ENCODE peak calls at places on chromosomes 16 and 17, in nine cellular contexts. One of them, this sample, is unnamed.
A peak's percentile ranks its signal among the peaks of the same experiment; 100 is the strongest.

GRCh38 chr16:84957792-84958191 is 53.5 kb downstream of the ZDHHC7 start:
- DNase-seq in astrocyte of the cerebellum: no peak
- DNase-seq in activated effector memory CD4-positive, alpha-beta T cell treated with anti-CD3 and anti-CD28 coated beads, Interleukin-2, amount 50 U/mL, for 16 hours: no peak
- DNase-seq in HFFc6: no peak
- DNase-seq in tibial artery: no peak
- DNase-seq in non-pigmented ciliary epithelial cell: no peak
- DNase-seq in activated CD4-positive, alpha-beta memory T cell treated with anti-CD3 and anti-CD28 coated beads for 36 hours: no peak
- DNase-seq in NCI-H2171: no peak
- DNase-seq in GM20000: no peak
- DNase-seq in this sample: no peak

GRCh38 chr16:48558269-48558915 is 51.6 kb downstream of the N4BP1 start:
- DNase-seq in astrocyte of the cerebellum: no peak
- DNase-seq in activated effector memory CD4-positive, alpha-beta T cell treated with anti-CD3 and anti-CD28 coated beads, Interleukin-2, amount 50 U/mL, for 16 hours: no peak
- DNase-seq in HFFc6: peak; percentile 23
- DNase-seq in tibial artery: no peak
- DNase-seq in non-pigmented ciliary epithelial cell: no peak
- DNase-seq in activated CD4-positive, alpha-beta memory T cell treated with anti-CD3 and anti-CD28 coated beads for 36 hours: peak; percentile 58
- DNase-seq in NCI-H2171: no peak
- DNase-seq in GM20000: no peak
- DNase-seq in this sample: no peak

GRCh38 chr17:49985310-49985990 is 9.6 kb downstream of the DLX3 start:
- DNase-seq in astrocyte of the cerebellum: no peak
- DNase-seq in activated effector memory CD4-positive, alpha-beta T cell treated with anti-CD3 and anti-CD28 coated beads, Interleukin-2, amount 50 U/mL, for 16 hours: peak; percentile 51
- DNase-seq in HFFc6: no peak
- DNase-seq in tibial artery: no peak
- DNase-seq in non-pigmented ciliary epithelial cell: no peak
- DNase-seq in activated CD4-positive, alpha-beta memory T cell treated with anti-CD3 and anti-CD28 coated beads for 36 hours: no peak
- DNase-seq in NCI-H2171: no peak
- DNase-seq in GM20000: no peak
- DNase-seq in this sample: no peak

GRCh38 chr16:22948603-22949368 is 134.8 kb downstream of the HS3ST2 start:
- DNase-seq in astrocyte of the cerebellum: no peak
- DNase-seq in activated effector memory CD4-positive, alpha-beta T cell treated with anti-CD3 and anti-CD28 coated beads, Interleukin-2, amount 50 U/mL, for 16 hours: peak; percentile 74
- DNase-seq in HFFc6: peak; percentile 70
- DNase-seq in tibial artery: peak; percentile 68
- DNase-seq in non-pigmented ciliary epithelial cell: no peak
- DNase-seq in activated CD4-positive, alpha-beta memory T cell treated with anti-CD3 and anti-CD28 coated beads for 36 hours: peak; percentile 79
- DNase-seq in NCI-H2171: no peak
- DNase-seq in GM20000: peak; percentile 72
- DNase-seq in this sample: peak; percentile 49

GRCh38 chr16:66650707-66651473 is 45.7 kb downstream of the CMTM4 start:
- DNase-seq in astrocyte of the cerebellum: peak; percentile 79
- DNase-seq in activated effector memory CD4-positive, alpha-beta T cell treated with anti-CD3 and anti-CD28 coated beads, Interleukin-2, amount 50 U/mL, for 16 hours: peak; percentile 87
- DNase-seq in HFFc6: peak; percentile 60
- DNase-seq in tibial artery: peak; percentile 79
- DNase-seq in non-pigmented ciliary epithelial cell: peak; percentile 71
- DNase-seq in activated CD4-positive, alpha-beta memory T cell treated with anti-CD3 and anti-CD28 coated beads for 36 hours: peak; percentile 86
- DNase-seq in NCI-H2171: peak; percentile 74
- DNase-seq in GM20000: peak; percentile 83
- DNase-seq in this sample: peak; percentile 93

GRCh38 chr17:79800325-79801155 is 3.7 kb upstream of the CBX8 start:
- DNase-seq in astrocyte of the cerebellum: peak; percentile 55
- DNase-seq in activated effector memory CD4-positive, alpha-beta T cell treated with anti-CD3 and anti-CD28 coated beads, Interleukin-2, amount 50 U/mL, for 16 hours: peak; percentile 83
- DNase-seq in HFFc6: peak; percentile 21
- DNase-seq in tibial artery: no peak
- DNase-seq in non-pigmented ciliary epithelial cell: no peak
- DNase-seq in activated CD4-positive, alpha-beta memory T cell treated with anti-CD3 and anti-CD28 coated beads for 36 hours: peak; percentile 77
- DNase-seq in NCI-H2171: peak; percentile 72
- DNase-seq in GM20000: peak; percentile 61
- DNase-seq in this sample: no peak

GRCh38 chr16:13110124-13110796 is 208.9 kb downstream of the SHISA9 start:
- DNase-seq in astrocyte of the cerebellum: peak; percentile 61
- DNase-seq in activated effector memory CD4-positive, alpha-beta T cell treated with anti-CD3 and anti-CD28 coated beads, Interleukin-2, amount 50 U/mL, for 16 hours: no peak
- DNase-seq in HFFc6: peak; percentile 22
- DNase-seq in tibial artery: peak; percentile 53
- DNase-seq in non-pigmented ciliary epithelial cell: peak; percentile 55
- DNase-seq in activated CD4-positive, alpha-beta memory T cell treated with anti-CD3 and anti-CD28 coated beads for 36 hours: no peak
- DNase-seq in NCI-H2171: no peak
- DNase-seq in GM20000: no peak
- DNase-seq in this sample: peak; percentile 46

GRCh38 chr16:28935333-28935732 is 3.6 kb downstream of the CD19 start:
- DNase-seq in astrocyte of the cerebellum: no peak
- DNase-seq in activated effector memory CD4-positive, alpha-beta T cell treated with anti-CD3 and anti-CD28 coated beads, Interleukin-2, amount 50 U/mL, for 16 hours: no peak
- DNase-seq in HFFc6: no peak
- DNase-seq in tibial artery: no peak
- DNase-seq in non-pigmented ciliary epithelial cell: no peak
- DNase-seq in activated CD4-positive, alpha-beta memory T cell treated with anti-CD3 and anti-CD28 coated beads for 36 hours: no peak
- DNase-seq in NCI-H2171: no peak
- DNase-seq in GM20000: no peak
- DNase-seq in this sample: no peak

GRCh38 chr16:22191089-22191965 is 14.8 kb upstream of the EEF2K start:
- DNase-seq in astrocyte of the cerebellum: peak; percentile 86
- DNase-seq in activated effector memory CD4-positive, alpha-beta T cell treated with anti-CD3 and anti-CD28 coated beads, Interleukin-2, amount 50 U/mL, for 16 hours: peak; percentile 99
- DNase-seq in HFFc6: peak; percentile 95
- DNase-seq in tibial artery: peak; percentile 100
- DNase-seq in non-pigmented ciliary epithelial cell: peak; percentile 93
- DNase-seq in activated CD4-positive, alpha-beta memory T cell treated with anti-CD3 and anti-CD28 coated beads for 36 hours: peak; percentile 99
- DNase-seq in NCI-H2171: peak; percentile 91
- DNase-seq in GM20000: peak; percentile 77
- DNase-seq in this sample: peak; percentile 100

GRCh38 chr17:73552300-73553088 is 91.8 kb downstream of the SDK2 start:
- DNase-seq in astrocyte of the cerebellum: no peak
- DNase-seq in activated effector memory CD4-positive, alpha-beta T cell treated with anti-CD3 and anti-CD28 coated beads, Interleukin-2, amount 50 U/mL, for 16 hours: no peak
- DNase-seq in HFFc6: no peak
- DNase-seq in tibial artery: no peak
- DNase-seq in non-pigmented ciliary epithelial cell: no peak
- DNase-seq in activated CD4-positive, alpha-beta memory T cell treated with anti-CD3 and anti-CD28 coated beads for 36 hours: no peak
- DNase-seq in NCI-H2171: no peak
- DNase-seq in GM20000: no peak
- DNase-seq in this sample: no peak

GRCh38 chr17:65749479-65749878 is 188.0 kb upstream of the AXIN2 start:
- DNase-seq in astrocyte of the cerebellum: no peak
- DNase-seq in activated effector memory CD4-positive, alpha-beta T cell treated with anti-CD3 and anti-CD28 coated beads, Interleukin-2, amount 50 U/mL, for 16 hours: no peak
- DNase-seq in HFFc6: peak; percentile 50
- DNase-seq in tibial artery: no peak
- DNase-seq in non-pigmented ciliary epithelial cell: no peak
- DNase-seq in activated CD4-positive, alpha-beta memory T cell treated with anti-CD3 and anti-CD28 coated beads for 36 hours: no peak
- DNase-seq in NCI-H2171: no peak
- DNase-seq in GM20000: no peak
- DNase-seq in this sample: peak; percentile 62

GRCh38 chr17:38867179-38867994 is 2.5 kb upstream of the LASP1 start:
- DNase-seq in astrocyte of the cerebellum: no peak
- DNase-seq in activated effector memory CD4-positive, alpha-beta T cell treated with anti-CD3 and anti-CD28 coated beads, Interleukin-2, amount 50 U/mL, for 16 hours: peak; percentile 86
- DNase-seq in HFFc6: peak; percentile 77
- DNase-seq in tibial artery: peak; percentile 65
- DNase-seq in non-pigmented ciliary epithelial cell: no peak
- DNase-seq in activated CD4-positive, alpha-beta memory T cell treated with anti-CD3 and anti-CD28 coated beads for 36 hours: peak; percentile 77
- DNase-seq in NCI-H2171: peak; percentile 63
- DNase-seq in GM20000: no peak
- DNase-seq in this sample: peak; percentile 84

GRCh38 chr17:153851-154250 is 16.5 kb downstream of the SCGB1C2 start:
- DNase-seq in astrocyte of the cerebellum: no peak
- DNase-seq in activated effector memory CD4-positive, alpha-beta T cell treated with anti-CD3 and anti-CD28 coated beads, Interleukin-2, amount 50 U/mL, for 16 hours: peak; percentile 31
- DNase-seq in HFFc6: no peak
- DNase-seq in tibial artery: no peak
- DNase-seq in non-pigmented ciliary epithelial cell: no peak
- DNase-seq in activated CD4-positive, alpha-beta memory T cell treated with anti-CD3 and anti-CD28 coated beads for 36 hours: no peak
- DNase-seq in NCI-H2171: no peak
- DNase-seq in GM20000: no peak
- DNase-seq in this sample: no peak